ENCODE peak calls at places on chromosomes 2 and 18, in eight cellular contexts. C, V, W, Z, L, X, A and J are unnamed samples.

GRCh38 chr2:64626963-64627760 is 26.6 kb downstream of the SERTAD2 start:
- DNase-seq in C (no peak), V (peak), W (no peak), Z (peak), L (no peak), X (peak), A (no peak), J (no peak)

GRCh38 chr2:240160291-240161086 is 20.0 kb upstream of the OTOS start:
- DNase-seq in C (no peak), V (no peak), W (no peak), Z (no peak), L (no peak), X (no peak), A (no peak), J (no peak)

GRCh38 chr2:92326-92725 is 46.0 kb upstream of the FAM110C start:
- DNase-seq in C (no peak), V (no peak), W (no peak), Z (no peak), L (no peak), X (no peak), A (no peak), J (no peak)

GRCh38 chr18:5052491-5052890 is 144.6 kb downstream of the AKAIN1 start:
- DNase-seq in C (no peak), V (no peak), W (no peak), Z (no peak), L (no peak), X (no peak), A (no peak), J (no peak)

GRCh38 chr2:190837417-190837816 is 43.2 kb upstream of the GLS start:
- DNase-seq in C (no peak), V (no peak), W (peak), Z (no peak), L (no peak), X (no peak), A (peak), J (no peak)

GRCh38 chr2:94273242-94273641 is 598.0 kb upstream of the TEKT4 start:
- DNase-seq in C (no peak), V (no peak), W (no peak), Z (no peak), L (no peak), X (no peak), A (no peak), J (no peak)

GRCh38 chr2:157305713-157306110 is 19.9 kb downstream of the ERMN start:
- DNase-seq in C (no peak), V (no peak), W (no peak), Z (no peak), L (no peak), X (no peak), A (no peak), J (no peak)

GRCh38 chr2:100615886-100616285 is 53.1 kb downstream of the PDCL3 start:
- DNase-seq in C (no peak), V (no peak), W (no peak), Z (no peak), L (no peak), X (no peak), A (no peak), J (no peak)

GRCh38 chr2:104040739-104041138 is 813.2 kb upstream of the POU3F3 start:
- DNase-seq in C (no peak), V (peak), W (no peak), Z (peak), L (no peak), X (no peak), A (no peak), J (no peak)

GRCh38 chr2:179354739-179355537 is 90.3 kb upstream of the SESTD1 start:
- DNase-seq in C (peak), V (no peak), W (peak), Z (no peak), L (no peak), X (no peak), A (no peak), J (no peak)

GRCh38 chr18:2963048-2963447 is 49.9 kb downstream of the LPIN2 start:
- DNase-seq in C (peak), V (no peak), W (no peak), Z (no peak), L (no peak), X (no peak), A (no peak), J (no peak)

GRCh38 chr2:135797497-135798274 is 39.3 kb downstream of the LCT start:
- DNase-seq in C (peak), V (peak), W (peak), Z (peak), L (peak), X (peak), A (peak), J (peak)

GRCh38 chr2:213232649-213233437 is 51.4 kb upstream of the SPAG16 start:
- DNase-seq in C (peak), V (peak), W (no peak), Z (peak), L (no peak), X (no peak), A (no peak), J (peak)

GRCh38 chr18:75455249-75456183 is 28.0 kb upstream of the SMIM21 start:
- DNase-seq in C (no peak), V (peak), W (no peak), Z (peak), L (peak), X (peak), A (no peak), J (no peak)

GRCh38 chr18:75456277-75456676 is 28.8 kb upstream of the SMIM21 start:
- DNase-seq in C (no peak), V (peak), W (no peak), Z (peak), L (peak), X (no peak), A (no peak), J (no peak)

GRCh38 chr18:75454022-75454795 is 26.7 kb upstream of the SMIM21 start:
- DNase-seq in C (no peak), V (no peak), W (no peak), Z (no peak), L (no peak), X (no peak), A (no peak), J (no peak)
- H3K4me2 ChIP-seq in C (no peak), V (no peak), W (no peak), Z (no peak), L (no peak), X (no peak), A (no peak), J (no peak)

GRCh38 chr2:23651187-23651983 is 266.4 kb downstream of the KLHL29 start:
- DNase-seq in C (no peak), V (no peak), W (peak), Z (no peak), L (peak), X (no peak), A (no peak), J (no peak)
- TF ChIP-seq CTCF in C (no peak), V (no peak), W (no peak), Z (no peak), L (no peak), X (no peak), A (no peak), J (no peak)

DNA sequence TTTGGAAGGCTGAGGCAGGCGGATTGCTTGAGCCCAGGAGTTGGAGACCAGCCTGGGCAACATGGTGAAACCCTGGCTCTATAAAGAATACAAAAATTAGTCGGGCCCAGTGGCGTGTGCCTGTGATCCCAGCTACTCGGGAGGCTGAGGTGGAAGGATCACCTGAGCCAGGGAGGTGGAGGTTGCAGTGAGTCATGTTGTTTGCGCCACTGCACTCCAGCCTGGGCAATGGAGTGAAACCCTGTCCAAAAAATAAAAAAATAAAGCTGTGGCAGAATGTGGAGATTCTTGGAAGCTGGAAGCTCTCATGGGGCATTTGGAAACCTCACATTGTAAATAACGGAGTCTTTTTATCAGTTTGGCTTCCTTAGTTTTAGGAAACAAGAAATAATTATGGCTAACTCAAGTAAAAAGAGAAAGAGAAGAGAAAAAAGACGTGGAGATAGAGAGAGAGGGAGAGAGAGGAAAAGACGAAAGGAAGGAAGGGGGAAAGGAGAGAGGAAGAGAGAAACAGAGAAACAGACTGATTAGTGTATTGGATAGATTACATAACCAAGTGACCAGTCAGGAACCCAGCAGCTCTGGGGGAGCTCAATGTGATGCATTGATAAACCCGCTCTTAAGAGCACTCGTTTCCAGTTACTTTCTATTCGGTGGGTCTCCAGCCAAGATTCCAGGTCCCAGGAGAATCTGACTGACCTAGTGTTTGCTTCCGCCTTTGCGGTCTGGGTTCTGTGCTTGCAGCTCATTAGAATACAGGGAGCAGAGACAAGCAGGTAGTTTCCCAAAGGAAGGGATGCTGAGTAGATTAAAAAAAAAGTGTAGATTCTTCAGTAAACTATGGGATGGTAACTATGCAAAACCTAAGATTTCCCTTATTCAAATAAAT is 1.1 kb upstream of the SPAST start:
- DNase-seq in C (no peak), V (peak), W (peak), Z (peak), L (peak), X (peak), A (no peak), J (peak)
- TF ChIP-seq EZH2phosphoT487 in C (no peak), V (no peak), W (no peak), Z (no peak), L (no peak), X (no peak), A (no peak), J (no peak)

GRCh38 chr2:31922542-31923408 is 88.0 kb downstream of the MEMO1 start:
- DNase-seq in C (no peak), V (no peak), W (no peak), Z (no peak), L (no peak), X (no peak), A (no peak), J (no peak)
- H3K4me2 ChIP-seq in C (no peak), V (no peak), W (no peak), Z (no peak), L (no peak), X (no peak), A (no peak), J (no peak)

DNA sequence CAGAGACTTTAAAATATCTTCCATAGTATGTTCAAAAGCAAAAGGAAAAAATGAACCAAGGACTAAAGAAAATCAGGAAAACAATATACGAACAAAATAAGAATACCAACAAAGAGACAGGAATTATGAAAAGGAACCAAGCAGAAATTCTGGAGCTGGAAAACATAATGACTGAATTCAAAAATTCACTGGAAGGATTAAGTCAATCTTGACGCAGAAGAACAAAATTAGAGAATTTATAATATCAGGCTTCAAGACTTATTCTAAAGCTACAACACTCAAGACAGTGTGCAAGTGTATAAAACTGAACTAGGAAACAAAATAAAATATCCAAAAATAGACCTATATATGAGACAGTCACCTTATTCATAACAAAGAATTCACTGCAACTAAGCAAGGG is 56.9 kb upstream of the GYPC start:
- DNase-seq in C (no peak), V (no peak), W (no peak), Z (no peak), L (no peak), X (no peak), A (no peak), J (no peak)
- TF ChIP-seq CTCF in C (no peak), V (no peak), W (no peak), Z (no peak), L (no peak), X (no peak), A (no peak), J (no peak)